ENCODE peak calls at places on chromosome 22, in nine cellular contexts. One of them, this sample, is unnamed.

GRCh38 chr22:23569291-23569690 is 10.8 kb downstream of the IGLL1 start:
- DNase-seq in endothelial cell of umbilical vein: no peak
- DNase-seq in A549: no peak
- DNase-seq in mammary epithelial cell: no peak
- DNase-seq in PC-9: no peak
- DNase-seq in body of pancreas: no peak
- DNase-seq in effector memory CD4-positive, alpha-beta T cell: no peak
- DNase-seq in right lobe of liver: no peak
- DNase-seq in neural progenitor cell: no peak
- DNase-seq in this sample: peak; percentile 13

GRCh38 chr22:20437253-20438065 is at the start of gene SCARF2:
- DNase-seq in endothelial cell of umbilical vein: peak; percentile 52
- DNase-seq in A549: no peak
- DNase-seq in mammary epithelial cell: no peak
- DNase-seq in PC-9: no peak
- DNase-seq in body of pancreas: peak; percentile 44
- DNase-seq in effector memory CD4-positive, alpha-beta T cell: no peak
- DNase-seq in right lobe of liver: no peak
- DNase-seq in neural progenitor cell: peak; percentile 81
- DNase-seq in this sample: peak; percentile 75

GRCh38 chr22:49630448-49630946 is 197.2 kb downstream of the BRD1 start:
- DNase-seq in endothelial cell of umbilical vein: no peak
- DNase-seq in A549: no peak
- DNase-seq in mammary epithelial cell: no peak
- DNase-seq in PC-9: no peak
- DNase-seq in body of pancreas: no peak
- DNase-seq in effector memory CD4-positive, alpha-beta T cell: no peak
- DNase-seq in right lobe of liver: no peak
- DNase-seq in neural progenitor cell: peak; percentile 41
- DNase-seq in this sample: no peak

GRCh38 chr22:21621891-21622623 is 7.8 kb downstream of the YDJC start:
- DNase-seq in endothelial cell of umbilical vein: no peak
- DNase-seq in A549: no peak
- DNase-seq in mammary epithelial cell: no peak
- DNase-seq in PC-9: no peak
- DNase-seq in body of pancreas: no peak
- DNase-seq in effector memory CD4-positive, alpha-beta T cell: no peak
- DNase-seq in right lobe of liver: no peak
- DNase-seq in neural progenitor cell: no peak
- DNase-seq in this sample: no peak

GRCh38 chr22:17921871-17922821 is 102.2 kb downstream of the MICAL3 start:
- DNase-seq in endothelial cell of umbilical vein: no peak
- DNase-seq in A549: no peak
- DNase-seq in mammary epithelial cell: peak; percentile 31
- DNase-seq in PC-9: no peak
- DNase-seq in body of pancreas: peak; percentile 28
- DNase-seq in effector memory CD4-positive, alpha-beta T cell: no peak
- DNase-seq in right lobe of liver: peak; percentile 80
- DNase-seq in neural progenitor cell: peak; percentile 72
- DNase-seq in this sample: no peak

GRCh38 chr22:44738347-44738715 is 14.0 kb upstream of the ARHGAP8 start:
- DNase-seq in endothelial cell of umbilical vein: no peak
- DNase-seq in A549: no peak
- DNase-seq in mammary epithelial cell: no peak
- DNase-seq in PC-9: peak; percentile 56
- DNase-seq in body of pancreas: peak; percentile 70
- DNase-seq in effector memory CD4-positive, alpha-beta T cell: no peak
- DNase-seq in right lobe of liver: no peak
- DNase-seq in neural progenitor cell: no peak
- DNase-seq in this sample: no peak

GRCh38 chr22:19852177-19852781 is 2.4 kb downstream of the GNB1L start:
- DNase-seq in endothelial cell of umbilical vein: no peak
- DNase-seq in A549: no peak
- DNase-seq in mammary epithelial cell: no peak
- DNase-seq in PC-9: no peak
- DNase-seq in body of pancreas: peak; percentile 13
- DNase-seq in effector memory CD4-positive, alpha-beta T cell: no peak
- DNase-seq in right lobe of liver: no peak
- DNase-seq in neural progenitor cell: no peak
- DNase-seq in this sample: no peak

GRCh38 chr22:24518774-24519485 is 23.8 kb downstream of the UPB1 start:
- DNase-seq in endothelial cell of umbilical vein: no peak
- DNase-seq in A549: no peak
- DNase-seq in mammary epithelial cell: no peak
- DNase-seq in PC-9: no peak
- DNase-seq in body of pancreas: no peak
- DNase-seq in effector memory CD4-positive, alpha-beta T cell: no peak
- DNase-seq in right lobe of liver: no peak
- DNase-seq in neural progenitor cell: no peak
- DNase-seq in this sample: no peak

GRCh38 chr22:24133187-24133965 is 47.9 kb upstream of the SUSD2 start:
- DNase-seq in endothelial cell of umbilical vein: no peak
- DNase-seq in A549: no peak
- DNase-seq in mammary epithelial cell: no peak
- DNase-seq in PC-9: no peak
- DNase-seq in body of pancreas: no peak
- DNase-seq in effector memory CD4-positive, alpha-beta T cell: no peak
- DNase-seq in right lobe of liver: no peak
- DNase-seq in neural progenitor cell: no peak
- DNase-seq in this sample: no peak

GRCh38 chr22:50734343-50734771 is 3.6 kb upstream of the ACR start:
- DNase-seq in endothelial cell of umbilical vein: no peak
- DNase-seq in A549: no peak
- DNase-seq in mammary epithelial cell: no peak
- DNase-seq in PC-9: no peak
- DNase-seq in body of pancreas: peak; percentile 7
- DNase-seq in effector memory CD4-positive, alpha-beta T cell: no peak
- DNase-seq in right lobe of liver: no peak
- DNase-seq in neural progenitor cell: no peak
- DNase-seq in this sample: no peak

DNA sequence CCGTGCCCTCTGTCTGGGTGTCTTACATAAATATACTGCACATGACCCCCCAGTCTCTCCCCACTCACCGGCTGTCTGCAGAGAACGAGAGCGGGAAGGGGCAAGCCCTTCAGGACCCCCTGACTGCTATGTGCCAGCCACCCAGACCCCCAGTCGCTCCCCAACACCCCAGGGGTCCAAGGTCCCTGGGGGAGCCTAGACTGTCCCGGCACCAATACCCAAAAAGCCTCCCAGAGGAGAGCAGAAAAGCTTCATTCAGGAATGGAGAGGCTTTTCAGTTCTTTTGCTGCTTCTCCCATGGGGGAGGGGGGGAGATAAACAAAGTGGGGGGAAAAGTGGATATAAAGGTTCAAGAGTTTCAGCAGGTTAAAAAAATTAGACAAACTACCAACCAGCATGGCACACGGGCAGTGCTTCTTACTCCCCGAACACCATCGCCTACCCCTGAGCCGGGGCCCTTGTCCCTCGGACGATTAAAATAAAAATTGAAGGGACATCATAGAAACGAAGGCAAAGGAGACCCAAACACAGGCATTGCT is 1.4 kb downstream of the CSNK1E start:
- DNase-seq in endothelial cell of umbilical vein: no peak
- DNase-seq in A549: no peak
- DNase-seq in mammary epithelial cell: no peak
- DNase-seq in PC-9: no peak
- DNase-seq in body of pancreas: no peak
- DNase-seq in effector memory CD4-positive, alpha-beta T cell: no peak
- DNase-seq in right lobe of liver: no peak
- DNase-seq in neural progenitor cell: no peak
- DNase-seq in this sample: no peak
- H3K4me1 ChIP-seq in endothelial cell of umbilical vein: peaks cover 52% of the 10 kb centered on the region
- H3K4me1 ChIP-seq in A549: peaks cover 55% of the 10 kb centered on the region
- H3K4me1 ChIP-seq in mammary epithelial cell: peaks cover 62% of the 10 kb centered on the region
- H3K4me1 ChIP-seq in PC-9: peaks cover 45% of the 10 kb centered on the region
- H3K4me1 ChIP-seq in body of pancreas: peaks cover 47% of the 10 kb centered on the region
- H3K4me1 ChIP-seq in effector memory CD4-positive, alpha-beta T cell: peaks cover 44% of the 10 kb centered on the region
- H3K4me1 ChIP-seq in right lobe of liver: peaks cover 10% of the 10 kb centered on the region
- H3K4me1 ChIP-seq in neural progenitor cell: peaks cover 43% of the 10 kb centered on the region
- H3K4me1 ChIP-seq in this sample: peaks cover 38% of the 10 kb centered on the region

GRCh38 chr22:33108037-33108436 is 49.9 kb upstream of the SYN3 start:
- DNase-seq in endothelial cell of umbilical vein: no peak
- DNase-seq in A549: no peak
- DNase-seq in mammary epithelial cell: no peak
- DNase-seq in PC-9: no peak
- DNase-seq in body of pancreas: no peak
- DNase-seq in effector memory CD4-positive, alpha-beta T cell: no peak
- DNase-seq in right lobe of liver: no peak
- DNase-seq in neural progenitor cell: no peak
- DNase-seq in this sample: no peak

GRCh38 chr22:33111491-33111890 is 53.3 kb upstream of the SYN3 start:
- DNase-seq in endothelial cell of umbilical vein: no peak
- DNase-seq in A549: no peak
- DNase-seq in mammary epithelial cell: no peak
- DNase-seq in PC-9: no peak
- DNase-seq in body of pancreas: no peak
- DNase-seq in effector memory CD4-positive, alpha-beta T cell: no peak
- DNase-seq in right lobe of liver: no peak
- DNase-seq in neural progenitor cell: no peak
- DNase-seq in this sample: no peak

GRCh38 chr22:33112606-33113005 is 54.4 kb upstream of the SYN3 start:
- DNase-seq in endothelial cell of umbilical vein: no peak
- DNase-seq in A549: no peak
- DNase-seq in mammary epithelial cell: no peak
- DNase-seq in PC-9: no peak
- DNase-seq in body of pancreas: no peak
- DNase-seq in effector memory CD4-positive, alpha-beta T cell: no peak
- DNase-seq in right lobe of liver: no peak
- DNase-seq in neural progenitor cell: no peak
- DNase-seq in this sample: no peak

GRCh38 chr22:33110562-33111163 is 52.5 kb upstream of the SYN3 start:
- DNase-seq in endothelial cell of umbilical vein: no peak
- DNase-seq in A549: no peak
- DNase-seq in mammary epithelial cell: peak; percentile 14
- DNase-seq in PC-9: no peak
- DNase-seq in body of pancreas: no peak
- DNase-seq in effector memory CD4-positive, alpha-beta T cell: no peak
- DNase-seq in right lobe of liver: no peak
- DNase-seq in neural progenitor cell: no peak
- DNase-seq in this sample: no peak

DNA sequence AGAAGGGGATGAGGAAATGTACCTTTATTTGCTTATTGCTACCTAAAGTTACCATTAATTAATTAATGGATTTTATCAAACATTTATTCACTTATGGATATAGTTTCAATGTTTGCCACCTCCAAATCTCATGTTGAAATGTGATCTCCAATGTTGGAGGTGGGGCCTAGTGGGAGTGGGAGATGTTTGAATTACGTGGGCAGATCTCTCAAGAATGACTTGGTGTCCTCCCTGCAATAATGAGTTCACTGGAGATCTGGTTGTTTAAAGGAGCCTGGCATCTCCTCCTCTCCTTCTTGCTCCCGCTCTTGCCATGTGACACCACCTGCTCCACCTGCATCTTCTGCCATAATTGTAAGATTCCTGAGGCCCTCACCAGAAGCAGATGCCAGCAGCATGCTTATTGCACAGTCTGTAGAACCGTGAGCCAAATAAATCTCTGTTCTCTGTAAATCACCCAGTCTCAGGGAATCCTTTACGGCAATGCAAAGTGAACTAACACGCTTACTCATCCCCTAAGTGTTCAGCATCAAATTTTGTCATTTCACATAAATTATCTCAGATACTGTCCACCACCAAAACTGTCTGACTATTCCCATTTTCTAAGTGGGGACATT is 51.5 kb upstream of the SYN3 start:
- DNase-seq in endothelial cell of umbilical vein: no peak
- DNase-seq in A549: no peak
- DNase-seq in mammary epithelial cell: no peak
- DNase-seq in PC-9: no peak
- DNase-seq in body of pancreas: no peak
- DNase-seq in effector memory CD4-positive, alpha-beta T cell: no peak
- DNase-seq in right lobe of liver: no peak
- DNase-seq in neural progenitor cell: no peak
- DNase-seq in this sample: no peak
- H3K4me1 ChIP-seq in endothelial cell of umbilical vein: no peaks in the 10 kb centered on the region
- H3K4me1 ChIP-seq in A549: no peaks in the 10 kb centered on the region
- H3K4me1 ChIP-seq in mammary epithelial cell: peaks cover 13% of the 10 kb centered on the region
- H3K4me1 ChIP-seq in PC-9: no peaks in the 10 kb centered on the region
- H3K4me1 ChIP-seq in body of pancreas: no peaks in the 10 kb centered on the region
- H3K4me1 ChIP-seq in effector memory CD4-positive, alpha-beta T cell: no peaks in the 10 kb centered on the region
- H3K4me1 ChIP-seq in right lobe of liver: no peaks in the 10 kb centered on the region
- H3K4me1 ChIP-seq in neural progenitor cell: peaks cover 17% of the 10 kb centered on the region
- H3K4me1 ChIP-seq in this sample: no peaks in the 10 kb centered on the region

DNA sequence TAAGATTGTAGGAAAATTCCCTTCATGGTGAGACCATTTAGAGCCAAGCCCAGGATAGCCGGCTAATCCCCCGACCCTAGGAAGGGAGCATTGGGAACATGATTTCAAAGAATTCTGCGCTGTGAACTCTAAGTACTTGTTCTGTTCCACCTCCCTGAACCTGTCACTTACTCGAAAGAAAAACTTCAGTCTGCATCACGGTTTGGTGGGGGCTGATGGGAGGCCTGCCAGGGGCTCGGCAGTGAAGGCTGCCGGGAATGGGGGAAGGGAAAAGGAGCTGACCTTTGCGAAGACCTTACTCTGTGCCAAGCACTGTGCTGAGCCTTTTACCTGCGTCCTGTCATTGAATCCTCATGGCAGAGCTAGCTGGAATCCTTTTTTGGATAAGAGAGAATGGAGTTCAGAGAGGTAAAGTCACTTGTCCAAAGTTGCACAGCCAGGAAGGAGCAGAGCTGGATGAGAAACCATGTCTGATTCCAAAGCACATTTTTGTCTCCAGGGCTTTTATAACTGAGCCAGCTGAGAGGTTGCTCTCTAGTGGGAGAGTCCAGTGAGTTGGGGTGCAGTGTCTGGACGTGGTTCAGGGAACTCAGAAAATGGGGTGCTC is 15.4 kb downstream of the RASD2 start:
- DNase-seq in endothelial cell of umbilical vein: no peak
- DNase-seq in A549: no peak
- DNase-seq in mammary epithelial cell: no peak
- DNase-seq in PC-9: no peak
- DNase-seq in body of pancreas: no peak
- DNase-seq in effector memory CD4-positive, alpha-beta T cell: no peak
- DNase-seq in right lobe of liver: no peak
- DNase-seq in neural progenitor cell: no peak
- DNase-seq in this sample: no peak
- H3K4me1 ChIP-seq in endothelial cell of umbilical vein: no peaks in the 10 kb centered on the region
- H3K4me1 ChIP-seq in A549: no peaks in the 10 kb centered on the region
- H3K4me1 ChIP-seq in mammary epithelial cell: no peaks in the 10 kb centered on the region
- H3K4me1 ChIP-seq in PC-9: no peaks in the 10 kb centered on the region
- H3K4me1 ChIP-seq in body of pancreas: no peaks in the 10 kb centered on the region
- H3K4me1 ChIP-seq in effector memory CD4-positive, alpha-beta T cell: peaks cover 12% of the 10 kb centered on the region
- H3K4me1 ChIP-seq in right lobe of liver: no peaks in the 10 kb centered on the region
- H3K4me1 ChIP-seq in neural progenitor cell: peaks cover 8% of the 10 kb centered on the region
- H3K4me1 ChIP-seq in this sample: no peaks in the 10 kb centered on the region

DNA sequence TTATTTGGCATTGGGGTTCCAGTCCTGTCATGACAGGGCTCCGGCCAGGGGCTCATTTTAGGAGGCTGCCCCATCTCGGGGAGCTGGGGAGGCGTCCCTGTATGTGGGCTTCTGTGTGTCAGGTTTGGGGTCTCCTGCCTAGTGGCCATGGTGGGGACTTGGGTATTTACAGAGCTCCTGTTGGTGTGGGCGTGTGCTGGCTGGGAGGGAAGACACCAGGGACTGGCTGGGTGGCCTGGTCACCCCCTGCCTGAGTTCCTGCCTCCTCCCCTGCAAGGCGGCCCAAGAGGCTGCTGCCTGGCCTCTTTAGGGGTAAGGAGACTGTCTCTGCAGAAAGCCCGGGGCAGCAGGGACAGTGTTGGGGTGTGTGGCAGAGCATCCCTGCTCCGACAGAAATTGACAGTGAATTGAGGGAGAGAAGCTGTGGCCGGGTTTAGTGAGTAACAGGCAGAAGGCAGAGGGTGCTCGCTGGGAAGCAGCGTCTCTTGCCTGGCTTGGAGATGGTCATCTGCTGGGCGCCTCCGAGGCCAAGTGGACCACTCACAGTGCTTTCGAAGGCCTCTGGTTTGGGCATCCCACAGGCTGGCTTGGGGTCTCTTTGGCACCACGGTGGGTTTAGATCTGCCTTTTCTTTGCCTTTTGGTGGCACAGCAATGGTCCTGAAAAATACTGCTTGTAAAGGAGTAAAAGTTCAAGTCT is 40.3 kb upstream of the GRAMD4 start:
- DNase-seq in endothelial cell of umbilical vein: no peak
- DNase-seq in A549: no peak
- DNase-seq in mammary epithelial cell: no peak
- DNase-seq in PC-9: no peak
- DNase-seq in body of pancreas: no peak
- DNase-seq in effector memory CD4-positive, alpha-beta T cell: no peak
- DNase-seq in right lobe of liver: peak; percentile 43
- DNase-seq in neural progenitor cell: no peak
- DNase-seq in this sample: peak; percentile 52
- H3K4me1 ChIP-seq in endothelial cell of umbilical vein: peaks cover 19% of the 10 kb centered on the region
- H3K4me1 ChIP-seq in A549: peaks cover 45% of the 10 kb centered on the region
- H3K4me1 ChIP-seq in mammary epithelial cell: peaks cover 45% of the 10 kb centered on the region
- H3K4me1 ChIP-seq in PC-9: peaks cover 30% of the 10 kb centered on the region
- H3K4me1 ChIP-seq in body of pancreas: peaks cover 81% of the 10 kb centered on the region
- H3K4me1 ChIP-seq in effector memory CD4-positive, alpha-beta T cell: peaks cover 24% of the 10 kb centered on the region
- H3K4me1 ChIP-seq in right lobe of liver: peaks cover 55% of the 10 kb centered on the region
- H3K4me1 ChIP-seq in neural progenitor cell: peaks cover 13% of the 10 kb centered on the region
- H3K4me1 ChIP-seq in this sample: peaks cover 53% of the 10 kb centered on the region